ENCODE peak calls at places on chromosomes 1 and 21, in eight cellular contexts. X is activated T-cell treated with anti-CD3 and anti-CD28 coated beads for 1 hour; Y is activated naive CD4-positive, alpha-beta T cell; R is psoas muscle; F is cortex of kidney; D is glutamatergic neuron; Z is NCI-H1105; E is posterior vena cava. N is an unnamed sample.

GRCh38 chr21:36788116-36788515 is 89.2 kb downstream of the SIM2 start:
- DNase-seq in D (no peak), X (no peak), Z (no peak), Y (no peak), R (no peak), F (no peak), E (no peak), N (no peak)

GRCh38 chr1:154350383-154350782 is 25.1 kb downstream of the ATP8B2 start:
- DNase-seq in E (no peak), X (no peak), F (no peak), Z (no peak), D (no peak), R (no peak), Y (no peak), N (no peak)

GRCh38 chr1:909861-910310 is 13.8 kb upstream of the SAMD11 start:
- DNase-seq in F (no peak), X (no peak), R (no peak), D (peak), E (peak), Y (no peak), Z (no peak), N (no peak)

GRCh38 chr1:210783925-210784324 is 350.0 kb downstream of the KCNH1 start:
- DNase-seq in R (no peak), D (no peak), E (no peak), X (no peak), Y (no peak), Z (no peak), F (no peak), N (no peak)

GRCh38 chr1:100517517-100517916 is 20.4 kb upstream of the GPR88 start:
- DNase-seq in X (no peak), F (no peak), E (no peak), D (no peak), Y (no peak), Z (no peak), R (no peak), N (no peak)

GRCh38 chr1:64006276-64007051 is 197.0 kb upstream of the UBE2U start:
- DNase-seq in R (no peak), Z (no peak), Y (no peak), E (no peak), D (no peak), X (no peak), F (no peak), N (no peak)

GRCh38 chr1:204711103-204711946 is 25.8 kb upstream of the LRRN2 start:
- DNase-seq in E (no peak), R (no peak), D (no peak), Y (no peak), F (no peak), X (no peak), Z (no peak), N (no peak)

GRCh38 chr1:193189442-193190095 is 3.2 kb upstream of the B3GALT2 start:
- DNase-seq in Z (no peak), F (no peak), Y (no peak), X (no peak), R (no peak), E (no peak), D (no peak), N (no peak)

GRCh38 chr1:9835758-9836631 is 12.2 kb upstream of the CLSTN1 start:
- DNase-seq in Z (peak), F (no peak), R (no peak), X (no peak), Y (no peak), E (peak), D (peak), N (no peak)

GRCh38 chr1:221794079-221794670 is 52.3 kb upstream of the DUSP10 start:
- DNase-seq in Z (no peak), E (no peak), R (no peak), X (no peak), F (no peak), D (no peak), Y (no peak), N (no peak)

GRCh38 chr1:115829023-115829674 is 11.8 kb downstream of the NHLH2 start:
- DNase-seq in Z (no peak), X (no peak), F (no peak), D (peak), R (peak), E (no peak), Y (no peak), N (no peak)

GRCh38 chr1:64687725-64688285 is 57.1 kb upstream of the RAVER2 start:
- DNase-seq in Z (no peak), Y (no peak), E (no peak), D (no peak), F (no peak), R (peak), X (no peak), N (no peak)

GRCh38 chr1:222631611-222632208 is 13.8 kb downstream of the MIA3 start:
- DNase-seq in Y (no peak), D (no peak), F (no peak), E (no peak), R (no peak), X (no peak), Z (no peak), N (no peak)

GRCh38 chr21:41396452-41397107 is 29.5 kb upstream of the MX1 start:
- DNase-seq in F (no peak), E (no peak), X (no peak), R (peak), Y (no peak), Z (no peak), D (no peak), N (peak)

GRCh38 chr1:55817027-55817426 is 601.9 kb upstream of the USP24 start:
- DNase-seq in D (no peak), R (no peak), F (no peak), X (no peak), Y (no peak), E (no peak), Z (no peak), N (no peak)

GRCh38 chr1:117146067-117146466 is 24.5 kb upstream of the TRIM45 start:
- DNase-seq in X (no peak), F (no peak), D (no peak), Z (no peak), Y (no peak), E (no peak), R (no peak), N (no peak)

GRCh38 chr1:72399807-72400206 is 117.5 kb upstream of the NEGR1 start:
- DNase-seq in X (no peak), Z (no peak), D (no peak), R (no peak), F (no peak), Y (no peak), E (no peak), N (no peak)

GRCh38 chr1:20376880-20377494 is 86.3 kb downstream of the VWA5B1 start:
- DNase-seq in Y (peak), F (no peak), D (peak), Z (peak), E (peak), R (no peak), X (peak), N (peak)

GRCh38 chr1:224539971-224540370 is 76.1 kb upstream of the CNIH3 start:
- DNase-seq in E (no peak), F (no peak), X (no peak), Y (no peak), D (no peak), Z (no peak), R (no peak), N (no peak)

GRCh38 chr1:6813165-6813564 is 27.9 kb downstream of the CAMTA1 start:
- DNase-seq in Y (no peak), D (no peak), X (no peak), R (no peak), E (no peak), F (no peak), Z (no peak), N (no peak)

GRCh38 chr1:11078631-11079030 is 18.8 kb upstream of the SRM start:
- DNase-seq in R (no peak), Z (no peak), D (no peak), Y (no peak), X (no peak), E (no peak), F (no peak), N (no peak)

GRCh38 chr1:41811051-41811795 is 107.5 kb downstream of the HIVEP3 start:
- DNase-seq in E (no peak), F (no peak), Z (no peak), D (no peak), Y (no peak), R (no peak), X (no peak), N (peak)

GRCh38 chr1:47571952-47572351 is 134.1 kb downstream of the FOXD2 start:
- DNase-seq in F (no peak), Y (no peak), D (no peak), X (no peak), E (peak), R (no peak), Z (no peak), N (no peak)

GRCh38 chr1:211247921-211248320 is 11.2 kb upstream of the RCOR3 start:
- DNase-seq in Y (no peak), Z (no peak), F (no peak), R (no peak), E (no peak), D (no peak), X (no peak), N (no peak)

GRCh38 chr1:171188388-171189266 is 3.5 kb downstream of the FMO2 start:
- DNase-seq in R (no peak), Z (peak), E (no peak), Y (no peak), X (peak), D (peak), F (no peak), N (no peak)

GRCh38 chr1:221264848-221265247 is 385.6 kb downstream of the HLX start:
- DNase-seq in Y (no peak), R (no peak), E (no peak), Z (no peak), F (no peak), D (no peak), X (no peak), N (no peak)